ENCODE peak calls at places on chromosomes 7 and 10, in seven cellular contexts. X is stimulated activated CD4-positive, alpha-beta T cell treated with anti-CD3 and anti-CD28 coated beads, TNF-alpha, amount 100 ng/mL, for 48 hours; Q is choroid plexus epithelial cell; W is left lung; Y is NCI-H446 treated with DMSO at 0.1 percent for 48 hours; V is kidney; N is DMS79. O is an unnamed sample.
A peak's percentile ranks its signal among the peaks of the same experiment; 100 is the strongest.

GRCh38 chr10:132808247-132808567 is 22.3 kb upstream of the NKX6-2 start:
- DNase-seq in N (no peak), Y (no peak), X (no peak), V (no peak), W (no peak), Q (no peak), O (no peak)

GRCh38 chr7:158584392-158584791 is 3.2 kb downstream of the PTPRN2 start:
- DNase-seq in W (no peak), V (no peak), Y (no peak), N (no peak), X (no peak), Q (no peak), O (no peak)

GRCh38 chr10:132624847-132625839 is 87.6 kb downstream of the INPP5A start:
- DNase-seq in N (no peak), V (peak; percentile 80), W (peak; percentile 58), Q (no peak), Y (no peak), X (no peak), O (no peak)

GRCh38 chr10:76973515-76974289 is 663.9 kb downstream of the KCNMA1 start:
- DNase-seq in N (no peak), X (no peak), V (no peak), Y (no peak), W (no peak), Q (no peak), O (no peak)

GRCh38 chr7:22932896-22933295 is 81.0 kb downstream of the HYCC1 start:
- DNase-seq in V (no peak), Y (no peak), W (no peak), X (no peak), N (no peak), Q (no peak), O (no peak)

GRCh38 chr7:84477786-84478405 is 283.3 kb upstream of the SEMA3A start:
- DNase-seq in Q (no peak), X (no peak), Y (no peak), W (no peak), N (no peak), V (no peak), O (no peak)

GRCh38 chr10:99758241-99758891 is 24.1 kb upstream of the ABCC2 start:
- DNase-seq in Y (no peak), V (no peak), W (no peak), X (no peak), Q (peak; percentile 22), N (no peak), O (no peak)

GRCh38 chr10:16408379-16408778 is 28.4 kb upstream of the PTER start:
- DNase-seq in Q (no peak), V (no peak), N (no peak), Y (no peak), W (no peak), X (no peak), O (no peak)

GRCh38 chr7:98329100-98329871 is 47.8 kb downstream of the BRI3 start:
- DNase-seq in X (no peak), Q (peak; percentile 84), Y (no peak), W (no peak), V (no peak), N (no peak), O (no peak)

GRCh38 chr7:77393261-77393660 is 22.9 kb downstream of the GSAP start:
- DNase-seq in Y (no peak), Q (peak; percentile 39), N (no peak), W (no peak), X (peak; percentile 50), V (no peak), O (no peak)

GRCh38 chr7:36604801-36605200 is 119.5 kb downstream of the AOAH start:
- DNase-seq in N (no peak), Q (no peak), X (no peak), V (no peak), W (no peak), Y (no peak), O (no peak)

GRCh38 chr7:52100-52499 is 140.3 kb upstream of the FAM20C start:
- DNase-seq in Y (no peak), V (no peak), Q (no peak), X (no peak), W (no peak), N (peak; percentile 94), O (no peak)

GRCh38 chr7:24728503-24729364 is 28.5 kb downstream of the GSDME start:
- DNase-seq in W (no peak), X (no peak), N (no peak), V (no peak), Q (no peak), Y (no peak), O (no peak)

GRCh38 chr7:2288503-2288902 is 25.7 kb downstream of the SNX8 start:
- DNase-seq in Q (no peak), N (no peak), X (no peak), Y (no peak), W (peak; percentile 42), V (peak; percentile 22), O (no peak)

GRCh38 chr7:108345710-108346336 is 110.4 kb downstream of the NRCAM start:
- DNase-seq in N (no peak), X (no peak), W (no peak), Q (no peak), Y (no peak), V (no peak), O (no peak)

GRCh38 chr10:1187855-1188555 is 131.8 kb downstream of the WDR37 start:
- DNase-seq in N (no peak), V (no peak), Y (no peak), X (no peak), W (no peak), Q (no peak), O (no peak)